ENCODE peak calls at places on chromosome 13, in seven cellular contexts. One of them, this sample, is unnamed.
A peak's percentile ranks its signal among the peaks of the same experiment; 100 is the strongest.

GRCh38 chr13:31749929-31750328 is 10.6 kb downstream of the RXFP2 start:
- DNase-seq in M059J: peak; percentile 95
- DNase-seq in psoas muscle: no peak
- DNase-seq in HFFc6: peak; percentile 92
- DNase-seq in activated T-helper 1 cell treated with anti-CD3 and anti-CD28 coated beads, Interleukin-2, amount 50 U/mL, for 16 hours: no peak
- DNase-seq in RWPE2: no peak
- DNase-seq in spleen: no peak
- DNase-seq in this sample: peak; percentile 88

GRCh38 chr13:24290280-24290932 is 19.0 kb upstream of the C1QTNF9 start:
- DNase-seq in M059J: no peak
- DNase-seq in psoas muscle: no peak
- DNase-seq in HFFc6: no peak
- DNase-seq in activated T-helper 1 cell treated with anti-CD3 and anti-CD28 coated beads, Interleukin-2, amount 50 U/mL, for 16 hours: no peak
- DNase-seq in RWPE2: no peak
- DNase-seq in spleen: no peak
- DNase-seq in this sample: no peak

GRCh38 chr13:21478881-21479808 is 20.0 kb upstream of the ZDHHC20 start:
- DNase-seq in M059J: peak; percentile 72
- DNase-seq in psoas muscle: no peak
- DNase-seq in HFFc6: peak; percentile 70
- DNase-seq in activated T-helper 1 cell treated with anti-CD3 and anti-CD28 coated beads, Interleukin-2, amount 50 U/mL, for 16 hours: no peak
- DNase-seq in RWPE2: no peak
- DNase-seq in spleen: no peak
- DNase-seq in this sample: peak; percentile 72

GRCh38 chr13:59024434-59024833 is 1139.3 kb downstream of the DIAPH3 start:
- DNase-seq in M059J: no peak
- DNase-seq in psoas muscle: no peak
- DNase-seq in HFFc6: no peak
- DNase-seq in activated T-helper 1 cell treated with anti-CD3 and anti-CD28 coated beads, Interleukin-2, amount 50 U/mL, for 16 hours: no peak
- DNase-seq in RWPE2: no peak
- DNase-seq in spleen: no peak
- DNase-seq in this sample: peak; percentile 23

GRCh38 chr13:79423801-79424642 is 18.0 kb upstream of the RBM26 start:
- DNase-seq in M059J: peak; percentile 34
- DNase-seq in psoas muscle: no peak
- DNase-seq in HFFc6: peak; percentile 57
- DNase-seq in activated T-helper 1 cell treated with anti-CD3 and anti-CD28 coated beads, Interleukin-2, amount 50 U/mL, for 16 hours: no peak
- DNase-seq in RWPE2: no peak
- DNase-seq in spleen: no peak
- DNase-seq in this sample: peak; percentile 48

GRCh38 chr13:48078251-48078656 is 16.6 kb downstream of the MED4 start:
- DNase-seq in M059J: peak; percentile 28
- DNase-seq in psoas muscle: no peak
- DNase-seq in HFFc6: no peak
- DNase-seq in activated T-helper 1 cell treated with anti-CD3 and anti-CD28 coated beads, Interleukin-2, amount 50 U/mL, for 16 hours: no peak
- DNase-seq in RWPE2: no peak
- DNase-seq in spleen: no peak
- DNase-seq in this sample: peak; percentile 32

GRCh38 chr13:60138674-60139073 is 25.1 kb downstream of the DIAPH3 start:
- DNase-seq in M059J: no peak
- DNase-seq in psoas muscle: no peak
- DNase-seq in HFFc6: no peak
- DNase-seq in activated T-helper 1 cell treated with anti-CD3 and anti-CD28 coated beads, Interleukin-2, amount 50 U/mL, for 16 hours: no peak
- DNase-seq in RWPE2: no peak
- DNase-seq in spleen: no peak
- DNase-seq in this sample: no peak

GRCh38 chr13:95505976-95506375 is 46.5 kb upstream of the CLDN10 start:
- DNase-seq in M059J: no peak
- DNase-seq in psoas muscle: no peak
- DNase-seq in HFFc6: no peak
- DNase-seq in activated T-helper 1 cell treated with anti-CD3 and anti-CD28 coated beads, Interleukin-2, amount 50 U/mL, for 16 hours: no peak
- DNase-seq in RWPE2: no peak
- DNase-seq in spleen: no peak
- DNase-seq in this sample: no peak

GRCh38 chr13:114092468-114092867 is 40.0 kb downstream of the RASA3 start:
- DNase-seq in M059J: no peak
- DNase-seq in psoas muscle: no peak
- DNase-seq in HFFc6: no peak
- DNase-seq in activated T-helper 1 cell treated with anti-CD3 and anti-CD28 coated beads, Interleukin-2, amount 50 U/mL, for 16 hours: no peak
- DNase-seq in RWPE2: no peak
- DNase-seq in spleen: no peak
- DNase-seq in this sample: no peak

GRCh38 chr13:28539625-28540286 is 44.8 kb upstream of the FLT1 start:
- DNase-seq in M059J: peak; percentile 18
- DNase-seq in psoas muscle: no peak
- DNase-seq in HFFc6: no peak
- DNase-seq in activated T-helper 1 cell treated with anti-CD3 and anti-CD28 coated beads, Interleukin-2, amount 50 U/mL, for 16 hours: no peak
- DNase-seq in RWPE2: no peak
- DNase-seq in spleen: no peak
- DNase-seq in this sample: no peak

GRCh38 chr13:105193026-105193425 is 1342.4 kb downstream of the EFNB2 start:
- DNase-seq in M059J: no peak
- DNase-seq in psoas muscle: no peak
- DNase-seq in HFFc6: no peak
- DNase-seq in activated T-helper 1 cell treated with anti-CD3 and anti-CD28 coated beads, Interleukin-2, amount 50 U/mL, for 16 hours: no peak
- DNase-seq in RWPE2: no peak
- DNase-seq in spleen: no peak
- DNase-seq in this sample: no peak

GRCh38 chr13:60617863-60618733 is 221.1 kb downstream of the TDRD3 start:
- DNase-seq in M059J: peak; percentile 40
- DNase-seq in psoas muscle: no peak
- DNase-seq in HFFc6: peak; percentile 30
- DNase-seq in activated T-helper 1 cell treated with anti-CD3 and anti-CD28 coated beads, Interleukin-2, amount 50 U/mL, for 16 hours: no peak
- DNase-seq in RWPE2: no peak
- DNase-seq in spleen: no peak
- DNase-seq in this sample: peak; percentile 51

GRCh38 chr13:47865883-47866282 is 135.2 kb downstream of the SUCLA2 start:
- DNase-seq in M059J: no peak
- DNase-seq in psoas muscle: no peak
- DNase-seq in HFFc6: no peak
- DNase-seq in activated T-helper 1 cell treated with anti-CD3 and anti-CD28 coated beads, Interleukin-2, amount 50 U/mL, for 16 hours: no peak
- DNase-seq in RWPE2: no peak
- DNase-seq in spleen: no peak
- DNase-seq in this sample: no peak

This sample was measured in HT1080.